ENCODE peak calls at places on chromosomes 5 and 9, in four cellular contexts. A, O, P and S are unnamed samples.

GRCh38 chr5:141373673-141374317 is at the start of gene PCDHGA6:
- DNase-seq in A (peak; percentile 58), O (no peak), P (peak; percentile 40), S (no peak)

GRCh38 chr5:151037561-151038291 is 17.3 kb downstream of the GPX3 start:
- DNase-seq in A (peak; percentile 75), O (no peak), P (peak; percentile 93), S (no peak)

GRCh38 chr5:153952893-153953292 is 85.8 kb downstream of the FAM114A2 start:
- DNase-seq in A (no peak), O (no peak), P (peak; percentile 7), S (peak; percentile 45)

GRCh38 chr5:40991168-40991980 is 79.8 kb downstream of the MROH2B start:
- DNase-seq in A (peak; percentile 86), O (no peak), P (peak; percentile 97), S (no peak)

GRCh38 chr5:31416547-31416946 is 115.3 kb downstream of the DROSHA start:
- DNase-seq in A (no peak), O (no peak), P (no peak), S (no peak)

GRCh38 chr9:5629312-5630037 is 568 bp downstream of the RIC1 start:
- DNase-seq in A (no peak), O (no peak), P (peak; percentile 41), S (no peak)

GRCh38 chr5:108507631-108508030 is 125.7 kb upstream of the FBXL17 start:
- DNase-seq in A (no peak), O (no peak), P (no peak), S (no peak)

GRCh38 chr5:111143910-111144309 is 51.8 kb downstream of the WDR36 start:
- DNase-seq in A (peak; percentile 73), O (no peak), P (peak; percentile 98), S (peak; percentile 86)

GRCh38 chr9:101738566-101739183 is at the start of gene GRIN3A:
- DNase-seq in A (no peak), O (no peak), P (no peak), S (no peak)

GRCh38 chr5:150278046-150278760 is 11.4 kb downstream of the CAMK2A start:
- DNase-seq in A (peak; percentile 40), O (no peak), P (peak; percentile 31), S (no peak)

GRCh38 chr9:34891386-34891785 is 66.7 kb upstream of the PHF24 start:
- DNase-seq in A (no peak), O (no peak), P (no peak), S (no peak)

GRCh38 chr5:124060413-124061095 is 548.6 kb downstream of the CSNK1G3 start:
- DNase-seq in A (no peak), O (no peak), P (no peak), S (no peak)

GRCh38 chr9:33081128-33081851 is 4.8 kb upstream of the SMU1 start:
- DNase-seq in A (peak; percentile 88), O (peak; percentile 53), P (peak; percentile 95), S (peak; percentile 61)

GRCh38 chr5:178250263-178250662 is 17.7 kb upstream of the PHYKPL start:
- DNase-seq in A (no peak), O (no peak), P (no peak), S (no peak)

GRCh38 chr5:57442080-57442839 is 40.4 kb downstream of the ACTBL2 start:
- DNase-seq in A (peak; percentile 95), O (no peak), P (peak; percentile 98), S (peak; percentile 97)

GRCh38 chr5:96807099-96807654 is 568 bp downstream of the ERAP1 start:
- DNase-seq in A (peak; percentile 53), O (no peak), P (peak; percentile 74), S (no peak)

GRCh38 chr5:55481293-55481900 is 53.4 kb downstream of the PLPP1 start:
- DNase-seq in A (no peak), O (no peak), P (no peak), S (no peak)

GRCh38 chr5:98768160-98769005 is 5.1 kb upstream of the RGMB start:
- DNase-seq in A (peak; percentile 73), O (peak; percentile 87), P (peak; percentile 65), S (no peak)

GRCh38 chr9:71791875-71792274 is 23.6 kb upstream of the CEMIP2 start:
- DNase-seq in A (peak; percentile 30), O (no peak), P (no peak), S (no peak)

GRCh38 chr5:108900668-108901067 is 153.0 kb downstream of the FER start:
- DNase-seq in A (peak; percentile 61), O (no peak), P (no peak), S (no peak)

GRCh38 chr5:77180167-77181081 is 30.1 kb upstream of the PDE8B start:
- DNase-seq in A (no peak), O (no peak), P (no peak), S (no peak)

GRCh38 chr5:179558912-179559279 is 8.5 kb downstream of the RUFY1 start:
- DNase-seq in A (peak; percentile 10), O (no peak), P (peak; percentile 33), S (no peak)

GRCh38 chr5:91816674-91817073 is 433.6 kb upstream of the ARRDC3 start:
- DNase-seq in A (no peak), O (no peak), P (no peak), S (no peak)

GRCh38 chr5:32538031-32538547 is 47.3 kb upstream of the SUB1 start:
- DNase-seq in A (no peak), O (no peak), P (no peak), S (no peak)

GRCh38 chr5:174292348-174292747 is 246.8 kb downstream of the NSG2 start:
- DNase-seq in A (no peak), O (no peak), P (no peak), S (no peak)

GRCh38 chr5:135468086-135468485 is 15.9 kb upstream of the TIFAB start:
- DNase-seq in A (no peak), O (no peak), P (no peak), S (no peak)

GRCh38 chr9:87716141-87716540 is 9.8 kb upstream of the CTSL start:
- DNase-seq in A (no peak), O (no peak), P (peak; percentile 38), S (no peak)

GRCh38 chr9:3888496-3888858 is 362.7 kb upstream of the RFX3 start:
- DNase-seq in A (no peak), O (no peak), P (no peak), S (no peak)

DNA sequence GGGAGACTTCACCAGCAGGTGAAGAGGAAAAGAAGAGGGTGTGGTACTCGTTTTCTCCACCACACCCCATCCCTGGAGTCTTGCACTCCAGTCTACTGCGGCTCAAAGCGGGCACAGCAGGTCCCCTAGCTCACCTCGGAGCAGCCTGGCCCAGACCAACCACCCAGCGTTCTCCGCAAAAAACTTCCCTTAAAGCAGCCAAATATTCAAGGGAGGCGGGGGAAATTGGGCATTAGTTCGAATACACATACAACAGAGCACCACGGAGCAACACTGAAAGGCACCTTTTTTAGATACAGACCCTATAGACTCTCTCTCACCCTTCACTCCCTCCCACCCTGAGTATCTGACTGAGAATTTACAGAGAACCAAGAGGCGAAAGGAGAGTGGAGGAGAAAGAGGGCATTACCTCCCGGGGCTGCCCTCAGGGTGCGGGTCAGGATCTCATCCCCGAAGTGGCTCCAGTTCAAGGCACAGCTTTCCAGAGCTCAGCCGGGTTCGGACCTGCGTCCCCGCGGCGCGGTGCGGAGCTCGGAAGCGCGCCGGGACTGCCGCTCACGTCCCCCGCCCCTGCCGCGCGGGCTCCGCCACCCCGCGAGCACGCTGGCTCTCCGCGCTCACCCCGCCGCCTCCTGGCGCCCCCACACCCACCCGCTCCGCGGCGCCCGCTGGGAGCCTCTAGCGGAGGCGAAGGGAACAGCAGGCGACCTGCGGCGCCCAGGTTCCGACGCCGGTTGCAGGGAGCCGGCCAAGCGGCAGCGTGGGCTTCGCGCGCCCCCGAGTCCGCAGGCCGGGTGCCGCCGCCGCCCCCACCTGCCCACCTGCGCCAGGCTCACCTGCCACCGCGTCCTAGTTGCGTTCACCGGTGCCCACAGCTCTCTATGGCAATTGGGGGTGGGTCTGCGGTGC is 1638.7 kb upstream of the C9orf72 start:
- DNase-seq in A (no peak), O (no peak), P (peak; percentile 29), S (no peak)
- H3K4me3 ChIP-seq in A (no peak overlapping the region), O (peak overlapping the region; percentile 45), P (no peak overlapping the region), S (no peak overlapping the region)

GRCh38 chr5:30343707-30344106 is 849.8 kb upstream of the CDH6 start:
- DNase-seq in A (no peak), O (no peak), P (no peak), S (no peak)

GRCh38 chr5:30347858-30348257 is 845.6 kb upstream of the CDH6 start:
- DNase-seq in A (no peak), O (no peak), P (no peak), S (no peak)
- TF ChIP-seq CTCF in A (no peak), O (no peak), P (no peak), S (no peak)

GRCh38 chr5:157864067-157864466 is 5.1 kb upstream of the CLINT1 start:
- DNase-seq in A (no peak), O (no peak), P (no peak), S (no peak)

GRCh38 chr5:157859227-157859575 is 256 bp upstream of the CLINT1 start:
- DNase-seq in A (no peak), O (peak; percentile 52), P (no peak), S (no peak)

GRCh38 chr5:157862183-157862851 is 3.4 kb upstream of the CLINT1 start:
- DNase-seq in A (no peak), O (no peak), P (no peak), S (no peak)

GRCh38 chr5:157858527-157859226 is at the start of gene CLINT1:
- DNase-seq in A (peak; percentile 83), O (no peak), P (peak; percentile 86), S (no peak)

GRCh38 chr5:157860898-157861894 is 2.3 kb upstream of the CLINT1 start:
- DNase-seq in A (no peak), O (no peak), P (no peak), S (no peak)
- H3K4me3 ChIP-seq in A (no peak overlapping the region), O (no peak overlapping the region), P (no peak overlapping the region), S (no peak overlapping the region)

GRCh38 chr5:82151622-82152021 is 126.5 kb downstream of the RPS23 start:
- DNase-seq in A (peak; percentile 26), O (no peak), P (no peak), S (no peak)
- TF ChIP-seq CTCF in A (no peak), O (no peak), P (no peak), S (no peak)

DNA sequence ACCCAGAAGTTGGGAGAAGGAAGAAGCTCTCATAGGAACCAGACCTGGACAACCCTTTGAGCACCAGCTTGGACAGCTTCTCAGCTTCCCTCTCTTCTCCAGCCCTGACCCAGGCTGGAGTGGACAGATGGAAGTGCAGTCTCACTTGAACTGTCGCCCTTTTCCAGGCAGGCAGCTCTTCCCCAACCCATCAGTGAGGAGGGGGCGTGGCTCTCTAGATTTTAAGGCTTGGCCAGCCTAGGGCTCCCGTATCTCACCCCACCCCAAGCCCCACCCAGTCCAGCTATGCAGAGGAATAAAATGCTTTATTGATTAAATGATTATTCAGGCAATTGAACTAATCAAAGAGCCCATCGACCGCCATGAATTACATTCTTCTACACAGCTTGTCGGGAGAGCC is 2.2 kb downstream of the PAX5 start:
- DNase-seq in A (no peak), O (no peak), P (no peak), S (no peak)
- H3K4me3 ChIP-seq in A (no peak overlapping the region), O (no peak overlapping the region), P (no peak overlapping the region), S (no peak overlapping the region)

DNA sequence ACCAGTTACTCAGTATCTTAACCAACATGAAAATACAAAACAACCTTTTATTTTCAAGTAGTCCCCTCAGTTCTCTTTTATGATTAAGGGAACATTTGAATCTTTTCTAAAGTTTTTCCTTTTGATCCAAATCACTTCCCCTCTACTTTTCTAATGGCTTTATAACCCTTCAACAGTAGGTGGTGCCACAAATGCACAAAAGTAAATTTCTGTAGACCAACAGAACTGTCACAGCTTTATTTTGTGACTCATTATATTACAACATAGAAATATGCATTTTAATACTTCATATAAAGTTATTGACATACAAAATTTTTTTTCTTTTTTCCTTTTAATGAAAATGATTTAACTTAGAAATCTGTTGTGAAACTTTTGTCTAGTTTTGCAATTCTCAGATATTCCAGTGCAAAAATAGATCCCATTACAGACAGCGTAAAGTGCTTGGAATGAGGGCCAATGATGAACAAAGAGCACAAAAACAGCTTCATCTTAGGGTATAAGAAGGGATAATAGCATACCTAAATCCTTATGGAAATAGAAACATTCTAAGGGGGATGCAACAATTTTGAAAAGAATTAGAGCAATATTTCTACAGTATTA is 17.0 kb downstream of the NIPSNAP3B start:
- DNase-seq in A (peak; percentile 32), O (no peak), P (peak; percentile 56), S (peak; percentile 21)
- TF ChIP-seq CTCF in A (peak; percentile 53), O (peak; percentile 52), P (peak; percentile 55), S (peak; percentile 55)